ENCODE peak calls at places on chromosomes 4 and X, in ten cellular contexts. D, J, K, L, Q, S, M, U, Y and N are unnamed samples.

GRCh38 chr4:159191989-159192388 is 89.1 kb downstream of the RAPGEF2 start:
- DNase-seq in D (no peak), Q (no peak), Y (no peak), J (no peak), M (no peak), L (no peak), K (no peak), U (peak; percentile 40), S (no peak), N (no peak)

GRCh38 chrX:10582215-10582733 is 38.1 kb downstream of the MID1 start:
- DNase-seq in M (no peak), D (no peak), U (no peak), L (no peak), Y (no peak), S (no peak), J (no peak), K (no peak), Q (no peak), N (no peak)

GRCh38 chrX:4809571-4809970 is 1096.1 kb upstream of the PRKX start:
- DNase-seq in M (no peak), J (no peak), L (no peak), S (no peak), K (no peak), U (no peak), Y (no peak), D (no peak), Q (no peak), N (no peak)

GRCh38 chr4:86015412-86016350 is 344.2 kb downstream of the MAPK10 start:
- DNase-seq in K (no peak), L (no peak), J (no peak), D (no peak), U (no peak), Y (no peak), M (no peak), Q (no peak), S (no peak), N (no peak)

GRCh38 chr4:169270156-169270809 is 473 bp downstream of the SH3RF1 start:
- DNase-seq in D (peak; percentile 70), M (peak; percentile 70), L (peak; percentile 43), Q (peak; percentile 68), S (peak; percentile 89), U (peak; percentile 28), Y (peak; percentile 55), J (peak; percentile 82), K (peak; percentile 87), N (peak; percentile 72)

GRCh38 chr4:156523492-156523891 is 448.1 kb downstream of the PDGFC start:
- DNase-seq in J (no peak), U (no peak), Y (no peak), K (no peak), S (no peak), M (no peak), Q (no peak), D (no peak), L (no peak), N (peak; percentile 41)

GRCh38 chr4:175970734-175971133 is 94.9 kb upstream of the WDR17 start:
- DNase-seq in J (no peak), K (no peak), Q (no peak), L (no peak), U (no peak), Y (no peak), S (no peak), M (no peak), D (peak; percentile 65), N (no peak)

GRCh38 chr4:92872604-92873003 is 568.8 kb downstream of the GRID2 start:
- DNase-seq in J (no peak), Y (no peak), S (no peak), U (no peak), L (no peak), Q (no peak), D (no peak), K (no peak), M (no peak), N (no peak)

GRCh38 chr4:44319129-44319528 is 129.5 kb downstream of the KCTD8 start:
- DNase-seq in Y (no peak), J (no peak), M (no peak), U (no peak), S (no peak), K (no peak), L (no peak), Q (no peak), D (no peak), N (peak; percentile 18)

GRCh38 chr4:139767168-139767567 is 101.5 kb downstream of the MGST2 start:
- DNase-seq in M (no peak), U (no peak), L (no peak), K (no peak), D (no peak), S (peak; percentile 7), Q (no peak), J (no peak), Y (no peak), N (no peak)

GRCh38 chr4:6047130-6047673 is 29.0 kb upstream of the C4orf50 start:
- DNase-seq in M (no peak), S (no peak), U (no peak), L (no peak), J (peak; percentile 65), Y (peak; percentile 46), K (no peak), D (no peak), Q (no peak), N (no peak)

GRCh38 chr4:172858731-172859230 is 309.8 kb upstream of the GALNT7 start:
- DNase-seq in D (no peak), S (no peak), Y (no peak), L (no peak), Q (no peak), U (no peak), M (no peak), J (no peak), K (no peak), N (no peak)

GRCh38 chrX:136318166-136318565 is 17.4 kb downstream of the ADGRG4 start:
- DNase-seq in K (no peak), M (no peak), Q (no peak), S (no peak), U (no peak), Y (no peak), D (no peak), L (no peak), J (no peak), N (no peak)

GRCh38 chr4:108149588-108150380 is 18.9 kb downstream of the LEF1 start:
- DNase-seq in M (no peak), Y (no peak), L (no peak), Q (no peak), J (no peak), U (no peak), S (no peak), D (no peak), K (no peak), N (no peak)

GRCh38 chr4:158171456-158171790 is 1.4 kb downstream of the GASK1B start:
- DNase-seq in K (no peak), U (no peak), Y (no peak), S (no peak), D (no peak), M (no peak), L (no peak), J (no peak), Q (no peak), N (no peak)
- H3K4me3 ChIP-seq in K (no peak overlapping the region), U (no peak overlapping the region), Y (no peak overlapping the region), S (peak overlapping the region; percentile 67), D (peak overlapping the region; percentile 61), M (peak overlapping the region; percentile 30), L (no peak overlapping the region), J (no peak overlapping the region), Q (peak overlapping the region; percentile 83), N (no peak overlapping the region)

DNA sequence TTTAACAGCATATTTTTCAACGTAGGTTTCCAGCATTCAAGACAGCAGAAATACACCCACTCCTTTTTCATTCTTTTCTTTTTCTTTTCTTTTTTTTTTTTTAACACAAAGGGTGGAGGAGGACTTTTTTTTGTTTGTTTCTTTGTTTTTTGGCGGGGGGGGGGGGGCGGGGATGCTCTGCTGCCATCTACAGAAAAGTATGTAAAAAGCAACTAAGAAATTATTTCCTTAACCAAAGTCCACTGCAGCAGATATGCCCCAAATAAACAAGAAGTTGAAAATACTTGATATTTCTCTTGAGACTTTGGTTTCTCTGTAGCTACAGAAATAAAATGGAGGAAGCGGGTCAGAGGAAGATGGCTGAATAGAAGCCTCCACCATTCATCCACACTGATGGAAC is 63.2 kb upstream of the PBDC1 start:
- DNase-seq in U (no peak), Q (no peak), L (no peak), D (no peak), J (no peak), Y (no peak), S (no peak), M (no peak), K (peak; percentile 0), N (no peak)
- TF ChIP-seq CTCF in U (no peak), Q (no peak), L (no peak), D (no peak), J (no peak), Y (peak; percentile 27), S (no peak), M (no peak), K (peak; percentile 19), N (no peak)

GRCh38 chrX:123340691-123341090 is 156.6 kb downstream of the GRIA3 start:
- DNase-seq in Q (no peak), J (no peak), L (no peak), U (no peak), M (no peak), S (no peak), D (no peak), K (no peak), Y (no peak), N (no peak)

GRCh38 chrX:123338240-123338639 is 154.2 kb downstream of the GRIA3 start:
- DNase-seq in D (no peak), Q (no peak), J (no peak), M (no peak), S (no peak), K (no peak), L (no peak), Y (no peak), U (no peak), N (no peak)

GRCh38 chrX:123336666-123337065 is 152.6 kb downstream of the GRIA3 start:
- DNase-seq in M (no peak), K (no peak), Q (no peak), Y (no peak), U (no peak), S (no peak), L (no peak), J (no peak), D (no peak), N (no peak)

DNA sequence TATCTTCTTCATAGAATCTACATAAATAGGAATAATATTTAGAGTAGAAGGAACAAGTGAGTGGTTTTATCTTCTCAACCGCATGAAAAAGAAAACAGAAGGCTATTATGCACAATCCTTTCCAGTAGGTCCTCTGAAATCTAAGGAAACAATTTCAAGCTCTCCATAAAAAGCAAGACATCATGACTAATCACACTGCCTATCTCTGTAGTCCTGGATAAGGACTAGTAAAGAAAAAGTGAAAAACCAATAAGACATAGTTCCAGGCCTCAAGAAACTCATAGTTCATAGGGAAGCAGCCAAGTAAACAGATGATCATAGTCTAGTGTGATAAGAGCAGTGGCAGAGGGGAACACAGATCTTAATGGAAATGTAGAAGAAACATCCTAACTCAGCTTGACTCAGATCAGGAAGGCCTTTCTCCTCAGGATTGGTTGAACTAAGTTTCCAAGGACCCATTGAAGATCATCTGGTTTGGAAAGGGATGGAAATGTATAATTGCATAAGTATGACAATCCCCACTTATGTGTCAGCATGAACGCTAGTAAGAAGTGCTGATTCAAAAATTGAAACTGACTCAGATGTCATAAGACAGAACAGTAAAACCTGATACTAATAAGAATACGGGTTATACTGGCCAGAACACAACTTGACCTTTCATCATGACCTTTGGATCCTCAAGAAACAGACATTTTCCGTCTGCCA is 155.3 kb downstream of the GRIA3 start:
- DNase-seq in L (no peak), U (no peak), Q (no peak), M (no peak), K (no peak), J (no peak), S (no peak), Y (no peak), D (no peak), N (no peak)
- H3K27ac ChIP-seq in L (no peak overlapping the region), U (no peak overlapping the region), Q (no peak overlapping the region), M (no peak overlapping the region), K (no peak overlapping the region), J (no peak overlapping the region), S (no peak overlapping the region), Y (no peak overlapping the region), D (no peak overlapping the region), N (no peak overlapping the region)

GRCh38 chr4:48193096-48193836 is 59.2 kb upstream of the TXK start:
- DNase-seq in S (no peak), U (no peak), Y (no peak), K (no peak), M (no peak), Q (no peak), L (no peak), J (no peak), D (no peak), N (no peak)
- H3K4me3 ChIP-seq in S (no peak overlapping the region), U (no peak overlapping the region), Y (no peak overlapping the region), K (no peak overlapping the region), M (no peak overlapping the region), Q (no peak overlapping the region), L (no peak overlapping the region), J (no peak overlapping the region), D (no peak overlapping the region), N (no peak overlapping the region)